ENCODE peak calls at places on chromosomes 4 and X, in ten cellular contexts. X is T follicular helper cell; U is mucosa of descending colon; S is SJSA1; A is stimulated activated CD8-positive, alpha-beta memory T cell treated with anti-CD3 and anti-CD28 coated beads, Interleukin-4, amount 100 ng/mL, for 24 hours; Q is activated naive CD8-positive, alpha-beta T cell treated with anti-CD3 and anti-CD28 coated beads for 36 hours; L is HEK293T; O is GM20000; G is keratinocyte; B is effector memory CD4-positive, alpha-beta T cell. I is an unnamed sample.

GRCh38 chr4:185265942-185266341 is 56.5 kb downstream of the SNX25 start:
- DNase-seq in L (no peak), U (no peak), Q (no peak), G (no peak), B (no peak), X (no peak), A (no peak), S (no peak), O (no peak), I (no peak)

GRCh38 chrX:102899940-102900916 is 36.8 kb upstream of the RAB40AL start:
- DNase-seq in S (peak; percentile 54), A (peak; percentile 64), U (no peak), L (peak; percentile 76), G (peak; percentile 28), O (peak; percentile 20), B (peak; percentile 46), Q (peak; percentile 49), X (peak; percentile 65), I (peak; percentile 2)

GRCh38 chr4:151567056-151567455 is 158.1 kb downstream of the FHIP1A start:
- DNase-seq in S (no peak), A (no peak), X (no peak), O (peak; percentile 21), U (no peak), L (peak; percentile 22), G (no peak), Q (no peak), B (no peak), I (peak; percentile 52)

GRCh38 chr4:162015090-162015489 is 148.7 kb downstream of the FSTL5 start:
- DNase-seq in G (no peak), A (no peak), X (no peak), O (no peak), U (no peak), L (no peak), B (no peak), S (no peak), Q (no peak), I (no peak)

GRCh38 chr4:16794816-16795445 is 103.5 kb downstream of the LDB2 start:
- DNase-seq in L (peak; percentile 55), G (no peak), O (peak; percentile 11), U (no peak), S (peak; percentile 80), A (peak; percentile 5), Q (peak; percentile 18), X (no peak), B (no peak), I (no peak)

GRCh38 chr4:150117094-150117493 is 38.8 kb downstream of the DCLK2 start:
- DNase-seq in G (no peak), S (no peak), L (no peak), Q (no peak), B (no peak), A (no peak), U (no peak), X (no peak), O (no peak), I (no peak)

GRCh38 chr4:26938516-26938915 is 77.9 kb downstream of the STIM2 start:
- DNase-seq in Q (no peak), L (no peak), B (no peak), A (no peak), G (no peak), S (no peak), U (no peak), O (no peak), X (no peak), I (no peak)

GRCh38 chr4:185713272-185713671 is 98.7 kb downstream of the SORBS2 start:
- DNase-seq in X (no peak), B (no peak), U (no peak), L (no peak), O (no peak), S (no peak), Q (no peak), A (no peak), G (no peak), I (no peak)

GRCh38 chr4:112807999-112808398 is 171.1 kb downstream of the LARP7 start:
- DNase-seq in S (no peak), L (no peak), Q (no peak), A (no peak), O (no peak), B (no peak), G (no peak), U (no peak), X (no peak), I (no peak)

GRCh38 chr4:67743194-67743593 is 11.0 kb downstream of the GNRHR start:
- DNase-seq in B (no peak), X (no peak), A (no peak), G (no peak), U (no peak), S (no peak), L (no peak), Q (no peak), O (no peak), I (no peak)

I was measured in NCI-H1436 treated with DMSO at 0.1 percent for 48 hours.